ENCODE peak calls at places on chromosomes 7 and 10, in eight cellular contexts. One of them, this sample, is unnamed.

GRCh38 chr10:71378341-71379117 is 18.2 kb upstream of the CDH23 start:
- DNase-seq in PC-3: no peak
- DNase-seq in Peyer's patch: no peak
- DNase-seq in CD4-positive, CD25-positive, alpha-beta regulatory T cell: no peak
- DNase-seq in A549: no peak
- DNase-seq in fibroblast of lung: no peak
- DNase-seq in keratinocyte: no peak
- DNase-seq in heart right ventricle: no peak
- DNase-seq in this sample: no peak

GRCh38 chr7:36984051-36984492 is 259.8 kb upstream of the AOAH start:
- DNase-seq in PC-3: no peak
- DNase-seq in Peyer's patch: no peak
- DNase-seq in CD4-positive, CD25-positive, alpha-beta regulatory T cell: no peak
- DNase-seq in A549: no peak
- DNase-seq in fibroblast of lung: no peak
- DNase-seq in keratinocyte: no peak
- DNase-seq in heart right ventricle: no peak
- DNase-seq in this sample: no peak

GRCh38 chr7:28330384-28331070 is 81.8 kb upstream of the CREB5 start:
- DNase-seq in PC-3: no peak
- DNase-seq in Peyer's patch: no peak
- DNase-seq in CD4-positive, CD25-positive, alpha-beta regulatory T cell: peak; percentile 25
- DNase-seq in A549: no peak
- DNase-seq in fibroblast of lung: peak; percentile 17
- DNase-seq in keratinocyte: no peak
- DNase-seq in heart right ventricle: no peak
- DNase-seq in this sample: no peak

GRCh38 chr7:94297397-94297838 is 97.3 kb upstream of the COL1A2 start:
- DNase-seq in PC-3: peak; percentile 64
- DNase-seq in Peyer's patch: peak; percentile 57
- DNase-seq in CD4-positive, CD25-positive, alpha-beta regulatory T cell: no peak
- DNase-seq in A549: peak; percentile 50
- DNase-seq in fibroblast of lung: peak; percentile 98
- DNase-seq in keratinocyte: peak; percentile 23
- DNase-seq in heart right ventricle: peak; percentile 47
- DNase-seq in this sample: no peak

GRCh38 chr7:107167483-107168232 is 1.1 kb upstream of the HBP1 start:
- DNase-seq in PC-3: peak; percentile 78
- DNase-seq in Peyer's patch: no peak
- DNase-seq in CD4-positive, CD25-positive, alpha-beta regulatory T cell: no peak
- DNase-seq in A549: peak; percentile 86
- DNase-seq in fibroblast of lung: peak; percentile 86
- DNase-seq in keratinocyte: peak; percentile 59
- DNase-seq in heart right ventricle: no peak
- DNase-seq in this sample: peak; percentile 58

GRCh38 chr10:129785536-129785981 is 178.5 kb downstream of the EBF3 start:
- DNase-seq in PC-3: no peak
- DNase-seq in Peyer's patch: no peak
- DNase-seq in CD4-positive, CD25-positive, alpha-beta regulatory T cell: no peak
- DNase-seq in A549: no peak
- DNase-seq in fibroblast of lung: no peak
- DNase-seq in keratinocyte: no peak
- DNase-seq in heart right ventricle: no peak
- DNase-seq in this sample: no peak

GRCh38 chr7:144519900-144520299 is 116.4 kb upstream of the NOBOX start:
- DNase-seq in PC-3: no peak
- DNase-seq in Peyer's patch: no peak
- DNase-seq in CD4-positive, CD25-positive, alpha-beta regulatory T cell: no peak
- DNase-seq in A549: no peak
- DNase-seq in fibroblast of lung: no peak
- DNase-seq in keratinocyte: no peak
- DNase-seq in heart right ventricle: no peak
- DNase-seq in this sample: no peak

GRCh38 chr10:35306852-35307251 is 29.5 kb upstream of the CCNY start:
- DNase-seq in PC-3: peak; percentile 99
- DNase-seq in Peyer's patch: peak; percentile 84
- DNase-seq in CD4-positive, CD25-positive, alpha-beta regulatory T cell: no peak
- DNase-seq in A549: peak; percentile 57
- DNase-seq in fibroblast of lung: peak; percentile 50
- DNase-seq in keratinocyte: peak; percentile 93
- DNase-seq in heart right ventricle: no peak
- DNase-seq in this sample: no peak

GRCh38 chr7:51123322-51124021 is 193.1 kb downstream of the COBL start:
- DNase-seq in PC-3: peak; percentile 96
- DNase-seq in Peyer's patch: no peak
- DNase-seq in CD4-positive, CD25-positive, alpha-beta regulatory T cell: no peak
- DNase-seq in A549: peak; percentile 72
- DNase-seq in fibroblast of lung: peak; percentile 89
- DNase-seq in keratinocyte: peak; percentile 94
- DNase-seq in heart right ventricle: no peak
- DNase-seq in this sample: no peak

DNA sequence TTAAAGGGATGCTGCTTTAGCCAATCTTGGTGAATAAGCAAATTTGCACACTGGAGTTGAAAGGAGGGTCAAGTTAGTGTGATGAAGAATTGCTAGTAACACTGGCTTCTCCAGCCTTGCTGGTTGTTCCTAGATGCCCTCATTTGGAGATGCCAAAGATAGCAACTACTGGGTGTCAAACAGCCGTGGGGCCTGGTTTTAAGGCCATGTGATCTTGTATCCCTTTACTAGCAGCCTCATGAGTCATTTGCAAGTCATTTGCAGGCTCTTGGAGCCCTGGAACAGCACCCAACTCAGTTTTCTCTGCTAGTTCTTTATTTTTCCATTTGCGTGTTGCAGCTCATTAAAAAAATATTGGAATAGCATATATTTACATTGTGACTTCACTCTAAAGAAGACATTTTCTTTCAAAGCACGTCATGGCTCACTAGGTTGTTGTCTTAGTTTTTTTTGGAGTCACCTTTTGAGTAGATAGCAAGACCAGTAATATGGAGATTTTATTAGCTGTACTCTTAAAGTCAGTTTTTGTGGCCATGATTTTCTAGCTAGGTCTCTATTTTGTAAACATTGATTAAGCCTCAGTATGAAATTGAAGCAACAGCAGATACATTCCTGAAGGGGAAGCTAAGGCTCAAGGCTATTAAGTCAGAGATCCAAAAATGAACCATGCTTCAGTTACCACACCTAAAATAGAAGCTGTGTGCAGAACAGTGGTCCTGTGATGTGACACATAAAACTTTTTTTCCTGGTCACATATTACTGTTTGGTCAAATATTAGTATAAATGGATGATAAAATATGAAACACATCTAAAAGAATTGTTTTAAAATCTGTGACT is 1.3 kb downstream of the LSMEM1 start:
- DNase-seq in PC-3: peak; percentile 85
- DNase-seq in Peyer's patch: no peak
- DNase-seq in CD4-positive, CD25-positive, alpha-beta regulatory T cell: no peak
- DNase-seq in A549: peak; percentile 77
- DNase-seq in fibroblast of lung: peak; percentile 95
- DNase-seq in keratinocyte: peak; percentile 70
- DNase-seq in heart right ventricle: no peak
- DNase-seq in this sample: no peak
- H3K4me1 ChIP-seq in PC-3: peaks cover 43% of the 10 kb centered on the region
- H3K4me1 ChIP-seq in Peyer's patch: no peaks in the 10 kb centered on the region
- H3K4me1 ChIP-seq in CD4-positive, CD25-positive, alpha-beta regulatory T cell: no peaks in the 10 kb centered on the region
- H3K4me1 ChIP-seq in A549: peaks cover 44% of the 10 kb centered on the region
- H3K4me1 ChIP-seq in fibroblast of lung: peaks cover 10% of the 10 kb centered on the region
- H3K4me1 ChIP-seq in keratinocyte: peaks cover 12% of the 10 kb centered on the region
- H3K4me1 ChIP-seq in heart right ventricle: peaks cover 16% of the 10 kb centered on the region
- H3K4me1 ChIP-seq in this sample: no peaks in the 10 kb centered on the region

GRCh38 chr10:126948355-126949160 is 43.3 kb downstream of the DOCK1 start:
- DNase-seq in PC-3: no peak
- DNase-seq in Peyer's patch: no peak
- DNase-seq in CD4-positive, CD25-positive, alpha-beta regulatory T cell: no peak
- DNase-seq in A549: no peak
- DNase-seq in fibroblast of lung: no peak
- DNase-seq in keratinocyte: no peak
- DNase-seq in heart right ventricle: no peak
- DNase-seq in this sample: no peak
- H3K9me3 ChIP-seq in PC-3: no peaks in the 10 kb centered on the region
- H3K9me3 ChIP-seq in Peyer's patch: no peaks in the 10 kb centered on the region
- H3K9me3 ChIP-seq in CD4-positive, CD25-positive, alpha-beta regulatory T cell: no peaks in the 10 kb centered on the region
- H3K9me3 ChIP-seq in A549: peaks cover 22% of the 10 kb centered on the region
- H3K9me3 ChIP-seq in fibroblast of lung: peaks cover 5% of the 10 kb centered on the region
- H3K9me3 ChIP-seq in keratinocyte: peaks cover 8% of the 10 kb centered on the region
- H3K9me3 ChIP-seq in heart right ventricle: no peaks in the 10 kb centered on the region
- H3K9me3 ChIP-seq in this sample: no peaks in the 10 kb centered on the region

GRCh38 chr10:117519366-117519765 is 23.2 kb upstream of the EMX2 start:
- DNase-seq in PC-3: no peak
- DNase-seq in Peyer's patch: no peak
- DNase-seq in CD4-positive, CD25-positive, alpha-beta regulatory T cell: no peak
- DNase-seq in A549: no peak
- DNase-seq in fibroblast of lung: no peak
- DNase-seq in keratinocyte: no peak
- DNase-seq in heart right ventricle: no peak
- DNase-seq in this sample: no peak

GRCh38 chr10:117519895-117520294 is 22.7 kb upstream of the EMX2 start:
- DNase-seq in PC-3: no peak
- DNase-seq in Peyer's patch: no peak
- DNase-seq in CD4-positive, CD25-positive, alpha-beta regulatory T cell: no peak
- DNase-seq in A549: no peak
- DNase-seq in fibroblast of lung: no peak
- DNase-seq in keratinocyte: no peak
- DNase-seq in heart right ventricle: no peak
- DNase-seq in this sample: no peak

GRCh38 chr10:117514971-117515370 is 27.6 kb upstream of the EMX2 start:
- DNase-seq in PC-3: no peak
- DNase-seq in Peyer's patch: no peak
- DNase-seq in CD4-positive, CD25-positive, alpha-beta regulatory T cell: no peak
- DNase-seq in A549: no peak
- DNase-seq in fibroblast of lung: no peak
- DNase-seq in keratinocyte: no peak
- DNase-seq in heart right ventricle: no peak
- DNase-seq in this sample: no peak

DNA sequence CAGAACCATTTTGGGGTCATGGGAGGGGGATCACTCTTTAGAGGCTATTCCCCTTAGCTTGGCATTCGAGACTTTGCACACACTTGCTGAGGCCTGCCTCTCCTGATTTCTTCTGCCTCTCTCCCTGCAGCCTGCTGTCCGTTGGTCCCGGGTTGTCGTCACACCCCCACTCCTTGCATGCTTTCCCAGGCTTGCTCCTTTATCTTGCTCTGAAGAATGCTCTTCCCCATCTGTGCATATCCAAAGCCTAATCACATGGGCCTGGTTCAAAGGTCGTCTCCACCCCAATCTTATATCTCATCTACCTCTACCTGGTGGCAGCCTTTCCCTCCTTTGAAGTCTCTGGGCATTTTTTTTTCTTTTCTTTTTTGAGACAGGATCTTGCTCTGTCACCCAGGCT is 24.3 kb upstream of the EMX2 start:
- DNase-seq in PC-3: no peak
- DNase-seq in Peyer's patch: peak; percentile 36
- DNase-seq in CD4-positive, CD25-positive, alpha-beta regulatory T cell: no peak
- DNase-seq in A549: no peak
- DNase-seq in fibroblast of lung: no peak
- DNase-seq in keratinocyte: no peak
- DNase-seq in heart right ventricle: no peak
- DNase-seq in this sample: no peak
- H3K4me1 ChIP-seq in PC-3: no peaks in the 10 kb centered on the region
- H3K4me1 ChIP-seq in Peyer's patch: no peaks in the 10 kb centered on the region
- H3K4me1 ChIP-seq in CD4-positive, CD25-positive, alpha-beta regulatory T cell: no peaks in the 10 kb centered on the region
- H3K4me1 ChIP-seq in A549: no peaks in the 10 kb centered on the region
- H3K4me1 ChIP-seq in fibroblast of lung: no peaks in the 10 kb centered on the region
- H3K4me1 ChIP-seq in keratinocyte: no peaks in the 10 kb centered on the region
- H3K4me1 ChIP-seq in heart right ventricle: no peaks in the 10 kb centered on the region
- H3K4me1 ChIP-seq in this sample: no peaks in the 10 kb centered on the region

GRCh38 chr7:138345567-138345966 is 114.5 kb upstream of the TRIM24 start:
- DNase-seq in PC-3: no peak
- DNase-seq in Peyer's patch: no peak
- DNase-seq in CD4-positive, CD25-positive, alpha-beta regulatory T cell: no peak
- DNase-seq in A549: no peak
- DNase-seq in fibroblast of lung: no peak
- DNase-seq in keratinocyte: no peak
- DNase-seq in heart right ventricle: no peak
- DNase-seq in this sample: no peak

GRCh38 chr7:138354066-138354465 is 106.0 kb upstream of the TRIM24 start:
- DNase-seq in PC-3: no peak
- DNase-seq in Peyer's patch: no peak
- DNase-seq in CD4-positive, CD25-positive, alpha-beta regulatory T cell: no peak
- DNase-seq in A549: no peak
- DNase-seq in fibroblast of lung: no peak
- DNase-seq in keratinocyte: no peak
- DNase-seq in heart right ventricle: no peak
- DNase-seq in this sample: no peak

GRCh38 chr7:138352570-138353461 is 107.2 kb upstream of the TRIM24 start:
- DNase-seq in PC-3: no peak
- DNase-seq in Peyer's patch: no peak
- DNase-seq in CD4-positive, CD25-positive, alpha-beta regulatory T cell: no peak
- DNase-seq in A549: peak; percentile 29
- DNase-seq in fibroblast of lung: peak; percentile 12
- DNase-seq in keratinocyte: no peak
- DNase-seq in heart right ventricle: no peak
- DNase-seq in this sample: no peak

GRCh38 chr7:138350701-138351357 is 109.2 kb upstream of the TRIM24 start:
- DNase-seq in PC-3: no peak
- DNase-seq in Peyer's patch: no peak
- DNase-seq in CD4-positive, CD25-positive, alpha-beta regulatory T cell: no peak
- DNase-seq in A549: no peak
- DNase-seq in fibroblast of lung: peak; percentile 18
- DNase-seq in keratinocyte: no peak
- DNase-seq in heart right ventricle: no peak
- DNase-seq in this sample: no peak

DNA sequence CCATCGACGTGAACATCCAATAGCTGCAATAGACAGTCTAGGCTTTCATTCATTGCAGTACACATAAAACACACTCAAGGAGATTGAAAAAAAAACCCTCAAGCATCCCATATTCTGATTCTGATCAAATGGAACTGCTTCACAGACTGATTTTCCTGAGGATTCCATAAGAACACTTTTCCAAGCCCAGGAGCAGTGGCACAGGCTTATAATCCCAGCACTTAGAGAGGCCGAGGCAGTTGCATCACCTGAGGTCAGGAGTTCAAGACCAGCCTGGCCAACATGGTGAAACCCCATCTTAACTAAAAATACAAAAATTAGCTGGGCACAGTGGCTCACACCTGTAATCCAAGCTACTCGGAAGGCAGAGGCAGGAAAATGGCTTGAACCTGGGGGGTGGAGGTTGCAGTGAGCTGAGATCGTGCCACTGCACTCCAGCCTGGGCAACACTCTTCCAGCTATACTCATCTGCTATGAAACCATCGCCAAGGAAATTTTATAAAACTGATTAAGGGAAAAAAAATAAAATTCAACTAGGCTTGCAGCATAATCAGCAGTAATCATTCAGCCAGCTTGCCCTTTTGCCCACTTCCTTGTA is 109.9 kb upstream of the TRIM24 start:
- DNase-seq in PC-3: no peak
- DNase-seq in Peyer's patch: no peak
- DNase-seq in CD4-positive, CD25-positive, alpha-beta regulatory T cell: no peak
- DNase-seq in A549: no peak
- DNase-seq in fibroblast of lung: no peak
- DNase-seq in keratinocyte: no peak
- DNase-seq in heart right ventricle: no peak
- DNase-seq in this sample: no peak
- H3K9me3 ChIP-seq in PC-3: peaks cover 4% of the 10 kb centered on the region
- H3K9me3 ChIP-seq in Peyer's patch: no peaks in the 10 kb centered on the region
- H3K9me3 ChIP-seq in CD4-positive, CD25-positive, alpha-beta regulatory T cell: peaks cover 7% of the 10 kb centered on the region
- H3K9me3 ChIP-seq in A549: peaks cover 9% of the 10 kb centered on the region
- H3K9me3 ChIP-seq in fibroblast of lung: no peaks in the 10 kb centered on the region
- H3K9me3 ChIP-seq in keratinocyte: no peaks in the 10 kb centered on the region
- H3K9me3 ChIP-seq in heart right ventricle: no peaks in the 10 kb centered on the region
- H3K9me3 ChIP-seq in this sample: peaks cover 6% of the 10 kb centered on the region

GRCh38 chr7:44536090-44536489 is 5.0 kb downstream of the NPC1L1 start:
- DNase-seq in PC-3: no peak
- DNase-seq in Peyer's patch: no peak
- DNase-seq in CD4-positive, CD25-positive, alpha-beta regulatory T cell: no peak
- DNase-seq in A549: no peak
- DNase-seq in fibroblast of lung: no peak
- DNase-seq in keratinocyte: no peak
- DNase-seq in heart right ventricle: no peak
- DNase-seq in this sample: no peak
- H3K4me1 ChIP-seq in PC-3: no peaks in the 10 kb centered on the region
- H3K4me1 ChIP-seq in Peyer's patch: peaks cover 4% of the 10 kb centered on the region
- H3K4me1 ChIP-seq in CD4-positive, CD25-positive, alpha-beta regulatory T cell: no peaks in the 10 kb centered on the region
- H3K4me1 ChIP-seq in A549: no peaks in the 10 kb centered on the region
- H3K4me1 ChIP-seq in fibroblast of lung: peaks cover 6% of the 10 kb centered on the region
- H3K4me1 ChIP-seq in keratinocyte: no peaks in the 10 kb centered on the region
- H3K4me1 ChIP-seq in heart right ventricle: no peaks in the 10 kb centered on the region
- H3K4me1 ChIP-seq in this sample: no peaks in the 10 kb centered on the region

This sample was measured in effector memory CD4-positive, alpha-beta T cell.